ENCODE peak calls at places on chromosome 13, in four cellular contexts. K, P, L and B are unnamed samples.

GRCh38 chr13:78476910-78477309 is 126.4 kb downstream of the POU4F1 start:
- DNase-seq in K (no peak), P (no peak), L (no peak), B (no peak)

GRCh38 chr13:94710881-94711560 is 1.3 kb downstream of the SOX21 start:
- DNase-seq in K (no peak), P (no peak), L (no peak), B (no peak)

GRCh38 chr13:101739382-101740178 is 287.1 kb downstream of the ITGBL1 start:
- DNase-seq in K (no peak), P (no peak), L (no peak), B (no peak)

GRCh38 chr13:46032341-46032740 is 20.2 kb downstream of the ZC3H13 start:
- DNase-seq in K (no peak), P (no peak), L (no peak), B (no peak)

GRCh38 chr13:94967183-94968039 is 255.1 kb upstream of the SOX21 start:
- DNase-seq in K (no peak), P (peak; percentile 57), L (no peak), B (no peak)

GRCh38 chr13:33958964-33959363 is 141.0 kb downstream of the RFC3 start:
- DNase-seq in K (no peak), P (no peak), L (no peak), B (no peak)

GRCh38 chr13:21402586-21403307 is 56.4 kb downstream of the ZDHHC20 start:
- DNase-seq in K (no peak), P (no peak), L (no peak), B (no peak)

GRCh38 chr13:42381165-42381425 is 109.1 kb downstream of the AKAP11 start:
- DNase-seq in K (no peak), P (no peak), L (no peak), B (no peak)

GRCh38 chr13:50359779-50360178 is 344.5 kb downstream of the KCNRG start:
- DNase-seq in K (no peak), P (no peak), L (no peak), B (no peak)

GRCh38 chr13:72208112-72208645 is 341.2 kb upstream of the DACH1 start:
- DNase-seq in K (no peak), P (no peak), L (no peak), B (no peak)

GRCh38 chr13:75769141-75769905 is 133.2 kb downstream of the LMO7 start:
- DNase-seq in K (no peak), P (no peak), L (no peak), B (no peak)

GRCh38 chr13:57629391-57629804 is 2.1 kb upstream of the PCDH17 start:
- DNase-seq in K (no peak), P (no peak), L (no peak), B (no peak)

GRCh38 chr13:59664586-59664985 is 499.1 kb downstream of the DIAPH3 start:
- DNase-seq in K (no peak), P (no peak), L (no peak), B (no peak)
- H3K4me3 ChIP-seq in K (no peak overlapping the region), P (no peak overlapping the region), L (no peak overlapping the region), B (no peak overlapping the region)

DNA sequence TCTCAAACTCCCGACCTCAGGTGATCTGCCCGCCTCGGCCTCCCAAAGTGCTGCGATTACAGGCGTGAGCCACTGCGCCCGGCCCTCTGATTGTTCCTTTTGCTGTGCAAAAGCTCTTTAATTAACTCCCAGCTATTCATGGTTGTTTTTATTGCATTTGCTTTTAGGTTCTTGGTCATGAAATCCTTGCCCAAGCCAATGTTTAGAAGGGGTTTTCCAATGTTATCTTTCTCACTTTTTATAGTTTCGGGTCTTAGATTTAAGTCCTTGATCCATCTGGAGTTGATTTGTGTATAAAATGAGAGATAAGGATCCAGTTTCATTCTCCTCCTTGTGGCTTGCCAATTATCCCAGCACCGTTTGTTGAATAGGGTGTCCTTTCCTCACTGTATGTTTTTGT is 19.2 kb upstream of the GRTP1 start:
- DNase-seq in K (no peak), P (no peak), L (no peak), B (no peak)
- H3K9me3 ChIP-seq in K (peaks cover 30% of the 10 kb centered on the region), P (peaks cover 10% of the 10 kb centered on the region), L (no peaks in the 10 kb centered on the region), B (no peaks in the 10 kb centered on the region)

GRCh38 chr13:97140611-97141010 is 81.5 kb upstream of the MBNL2 start:
- DNase-seq in K (no peak), P (no peak), L (no peak), B (no peak)

GRCh38 chr13:97139704-97140103 is 82.4 kb upstream of the MBNL2 start:
- DNase-seq in K (no peak), P (no peak), L (no peak), B (no peak)

GRCh38 chr13:97141564-97142005 is 80.5 kb upstream of the MBNL2 start:
- DNase-seq in K (no peak), P (peak; percentile 23), L (peak; percentile 25), B (no peak)

GRCh38 chr13:97145057-97145456 is 77.1 kb upstream of the MBNL2 start:
- DNase-seq in K (no peak), P (no peak), L (no peak), B (no peak)

DNA sequence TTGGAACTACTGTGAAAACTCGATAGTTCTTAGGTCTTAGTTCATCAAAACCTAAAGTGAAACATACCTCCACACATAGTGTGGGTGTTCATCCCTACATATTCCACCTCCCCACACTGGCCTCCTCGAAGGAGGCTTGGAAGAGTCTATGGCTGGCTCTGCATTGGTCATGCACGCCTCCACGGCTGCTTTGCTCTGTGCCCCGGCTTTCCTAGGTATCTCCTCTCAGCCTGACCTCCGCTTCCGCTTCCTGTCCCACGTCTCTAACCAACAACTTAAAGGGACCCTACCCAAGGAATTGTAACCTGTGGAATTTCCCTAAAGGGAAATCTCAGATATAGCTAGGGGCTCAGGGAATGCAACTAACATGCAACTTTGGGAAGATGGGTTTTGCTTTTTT is 79.7 kb upstream of the MBNL2 start:
- DNase-seq in K (peak; percentile 26), P (no peak), L (no peak), B (no peak)
- H3K4me3 ChIP-seq in K (peak overlapping the region; percentile 52), P (no peak overlapping the region), L (no peak overlapping the region), B (no peak overlapping the region)

DNA sequence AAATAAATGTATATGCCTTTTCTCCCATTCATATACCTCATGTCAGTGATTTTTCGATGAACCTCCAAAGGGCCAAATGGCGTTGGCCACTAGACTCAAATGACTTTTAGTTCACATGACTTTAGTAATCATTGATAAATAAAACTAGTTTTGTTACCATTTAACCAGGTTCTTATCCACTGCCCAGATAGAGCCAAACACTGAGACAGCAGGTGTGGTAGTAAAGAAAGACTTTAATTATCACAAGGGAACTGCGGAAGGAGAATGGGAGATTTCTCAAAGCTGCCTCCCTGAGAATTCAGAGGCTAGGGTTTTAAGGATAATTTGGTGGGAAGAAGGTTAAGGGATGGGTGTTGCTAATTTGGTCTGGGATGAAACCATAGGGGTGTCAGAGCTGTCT is 19.4 kb upstream of the KBTBD6 start:
- DNase-seq in K (no peak), P (no peak), L (no peak), B (no peak)
- H3K9me3 ChIP-seq in K (peaks cover 58% of the 10 kb centered on the region), P (peaks cover 43% of the 10 kb centered on the region), L (peaks cover 25% of the 10 kb centered on the region), B (peaks cover 32% of the 10 kb centered on the region)

DNA sequence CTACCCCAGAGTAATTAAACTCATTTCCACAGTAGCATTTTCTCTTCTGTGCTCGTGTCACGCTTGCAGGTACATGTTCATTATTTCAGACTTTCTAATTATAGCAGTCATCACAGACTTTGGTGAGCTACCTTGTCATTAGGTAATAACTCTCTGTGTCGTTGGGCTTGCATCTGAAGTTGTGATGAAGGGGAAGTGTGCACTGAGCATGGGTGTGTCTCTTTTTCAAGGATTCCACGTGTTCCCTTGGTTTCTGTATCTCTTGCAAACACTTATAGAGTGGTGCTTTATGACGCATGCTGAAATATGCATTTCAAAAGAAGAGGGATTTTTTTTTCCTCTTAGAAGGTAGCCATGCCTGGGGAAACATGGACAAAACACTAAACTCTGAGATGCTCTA is 69.2 kb downstream of the MTUS2 start:
- DNase-seq in K (no peak), P (no peak), L (no peak), B (no peak)
- H3K4me3 ChIP-seq in K (no peak overlapping the region), P (no peak overlapping the region), L (no peak overlapping the region), B (no peak overlapping the region)

GRCh38 chr13:29081697-29082440 is 261.7 kb downstream of the MTUS2 start:
- DNase-seq in K (no peak), P (no peak), L (no peak), B (no peak)
- H3K9me3 ChIP-seq in K (peaks cover 35% of the 10 kb centered on the region), P (no peaks in the 10 kb centered on the region), L (no peaks in the 10 kb centered on the region), B (no peaks in the 10 kb centered on the region)

GRCh38 chr13:100464006-100464405 is 124.6 kb downstream of the GGACT start:
- DNase-seq in K (no peak), P (no peak), L (no peak), B (no peak)

GRCh38 chr13:100461309-100462035 is 127.1 kb downstream of the GGACT start:
- DNase-seq in K (no peak), P (peak; percentile 45), L (no peak), B (no peak)

GRCh38 chr13:100458673-100459072 is 129.9 kb downstream of the GGACT start:
- DNase-seq in K (no peak), P (no peak), L (no peak), B (no peak)

GRCh38 chr13:100454876-100455275 is 133.7 kb downstream of the GGACT start:
- DNase-seq in K (no peak), P (no peak), L (peak; percentile 9), B (no peak)

GRCh38 chr13:100459747-100460146 is 128.8 kb downstream of the GGACT start:
- DNase-seq in K (no peak), P (no peak), L (no peak), B (no peak)
- H3K4me3 ChIP-seq in K (no peak overlapping the region), P (no peak overlapping the region), L (no peak overlapping the region), B (no peak overlapping the region)

GRCh38 chr13:74218291-74218690 is 84.1 kb upstream of the KLF12 start:
- DNase-seq in K (no peak), P (no peak), L (no peak), B (no peak)
- H3K9me3 ChIP-seq in K (no peaks in the 10 kb centered on the region), P (no peaks in the 10 kb centered on the region), L (no peaks in the 10 kb centered on the region), B (no peaks in the 10 kb centered on the region)